ENCODE peak calls at places on chromosomes 16 and 17, in seven cellular contexts. I, G, Z, R, F, E and T are unnamed samples.

GRCh38 chr17:9177212-9177611 is 155.9 kb downstream of the NTN1 start:
- DNase-seq in I (no peak), G (no peak), Z (peak; percentile 68), R (no peak), F (no peak), E (no peak), T (no peak)

GRCh38 chr16:86041807-86042206 is 142.8 kb downstream of the IRF8 start:
- DNase-seq in I (no peak), G (no peak), Z (no peak), R (no peak), F (no peak), E (no peak), T (no peak)

GRCh38 chr16:78464833-78465232 is 365.4 kb downstream of the WWOX start:
- DNase-seq in I (no peak), G (no peak), Z (no peak), R (no peak), F (no peak), E (no peak), T (no peak)

GRCh38 chr17:37742762-37743611 is 1.9 kb downstream of the HNF1B start:
- DNase-seq in I (no peak), G (no peak), Z (no peak), R (no peak), F (peak; percentile 34), E (no peak), T (no peak)

GRCh38 chr17:36899250-36900129 is 37.8 kb upstream of the LHX1 start:
- DNase-seq in I (no peak), G (no peak), Z (no peak), R (no peak), F (no peak), E (no peak), T (no peak)

GRCh38 chr17:77145635-77146632 is 5.2 kb downstream of the SEC14L1 start:
- DNase-seq in I (no peak), G (peak; percentile 72), Z (peak; percentile 80), R (peak; percentile 92), F (peak; percentile 77), E (no peak), T (no peak)

GRCh38 chr17:62824290-62825135 is 16.4 kb upstream of the MARCHF10 start:
- DNase-seq in I (no peak), G (peak; percentile 97), Z (no peak), R (peak; percentile 99), F (no peak), E (no peak), T (no peak)

GRCh38 chr17:82978765-82979349 is 100.6 kb upstream of the METRNL start:
- DNase-seq in I (no peak), G (no peak), Z (no peak), R (no peak), F (no peak), E (no peak), T (peak; percentile 34)

GRCh38 chr16:1997591-1998359 is 8.0 kb downstream of the SYNGR3 start:
- DNase-seq in I (no peak), G (no peak), Z (peak; percentile 56), R (peak; percentile 84), F (no peak), E (no peak), T (no peak)

GRCh38 chr17:82775033-82775823 is 23.4 kb downstream of the TBCD start:
- DNase-seq in I (no peak), G (no peak), Z (peak; percentile 73), R (peak; percentile 38), F (peak; percentile 74), E (no peak), T (peak; percentile 47)

GRCh38 chr17:15947331-15947730 is 2.4 kb downstream of the ADORA2B start:
- DNase-seq in I (no peak), G (peak; percentile 43), Z (no peak), R (peak; percentile 21), F (no peak), E (no peak), T (no peak)

GRCh38 chr16:70395345-70395901 is 43.5 kb downstream of the ST3GAL2 start:
- DNase-seq in I (no peak), G (peak; percentile 52), Z (peak; percentile 70), R (peak; percentile 26), F (peak; percentile 81), E (no peak), T (no peak)

GRCh38 chr17:81489012-81489968 is 23.3 kb downstream of the ACTG1 start:
- DNase-seq in I (no peak), G (no peak), Z (no peak), R (no peak), F (no peak), E (no peak), T (no peak)

GRCh38 chr16:14180431-14181059 is 109.4 kb downstream of the MRTFB start:
- DNase-seq in I (no peak), G (no peak), Z (no peak), R (no peak), F (peak; percentile 46), E (no peak), T (no peak)

GRCh38 chr16:27972500-27972899 is 91.0 kb downstream of the GSG1L start:
- DNase-seq in I (peak; percentile 43), G (peak; percentile 9), Z (no peak), R (peak; percentile 19), F (peak; percentile 42), E (peak; percentile 20), T (peak; percentile 64)

GRCh38 chr17:2084129-2084765 is 29.3 kb downstream of the HIC1 start:
- DNase-seq in I (no peak), G (peak; percentile 66), Z (peak; percentile 82), R (peak; percentile 81), F (no peak), E (no peak), T (no peak)

GRCh38 chr16:64469906-64470702 is 651.8 kb downstream of the CDH11 start:
- DNase-seq in I (no peak), G (no peak), Z (no peak), R (no peak), F (peak; percentile 32), E (no peak), T (no peak)

GRCh38 chr17:69084911-69085310 is 24.2 kb upstream of the ABCA9 start:
- DNase-seq in I (no peak), G (no peak), Z (no peak), R (no peak), F (peak; percentile 27), E (no peak), T (peak; percentile 4)

GRCh38 chr17:16994626-16995025 is 22.7 kb upstream of the TNFRSF13B start:
- DNase-seq in I (no peak), G (no peak), Z (no peak), R (peak; percentile 81), F (no peak), E (no peak), T (no peak)

GRCh38 chr17:3157218-3157617 is 29.9 kb upstream of the OR1G1 start:
- DNase-seq in I (no peak), G (no peak), Z (no peak), R (no peak), F (no peak), E (no peak), T (no peak)

GRCh38 chr17:67520282-67520906 is 143.3 kb downstream of the PITPNC1 start:
- DNase-seq in I (no peak), G (peak; percentile 53), Z (no peak), R (peak; percentile 87), F (no peak), E (no peak), T (no peak)

GRCh38 chr17:2503627-2504026 is 8.1 kb downstream of the METTL16 start:
- DNase-seq in I (no peak), G (no peak), Z (no peak), R (no peak), F (no peak), E (no peak), T (no peak)

GRCh38 chr16:28623172-28623711 is 13.4 kb upstream of the SULT1A1 start:
- DNase-seq in I (peak; percentile 73), G (no peak), Z (peak; percentile 55), R (no peak), F (no peak), E (no peak), T (peak; percentile 63)

GRCh38 chr16:54253118-54253517 is 33.5 kb downstream of the IRX3 start:
- DNase-seq in I (no peak), G (no peak), Z (no peak), R (no peak), F (no peak), E (peak; percentile 43), T (no peak)

GRCh38 chr17:17042851-17043667 is 802 bp downstream of the MPRIP start:
- DNase-seq in I (no peak), G (peak; percentile 70), Z (no peak), R (peak; percentile 46), F (peak; percentile 28), E (no peak), T (no peak)

GRCh38 chr17:17494499-17495447 is 1.4 kb downstream of the RASD1 start:
- DNase-seq in I (no peak), G (no peak), Z (peak; percentile 75), R (peak; percentile 43), F (peak; percentile 66), E (peak; percentile 86), T (no peak)

GRCh38 chr17:81445642-81446500 is 50.6 kb downstream of the BAHCC1 start:
- DNase-seq in I (no peak), G (no peak), Z (no peak), R (no peak), F (no peak), E (no peak), T (no peak)

GRCh38 chr17:74453665-74454196 is 12.7 kb upstream of the CD300A start:
- DNase-seq in I (peak; percentile 69), G (no peak), Z (no peak), R (no peak), F (peak; percentile 93), E (no peak), T (no peak)

GRCh38 chr17:412211-413015 is 59.8 kb upstream of the RPH3AL start:
- DNase-seq in I (peak; percentile 76), G (peak; percentile 55), Z (peak; percentile 46), R (peak; percentile 65), F (peak; percentile 62), E (no peak), T (peak; percentile 81)

GRCh38 chr17:79572136-79572915 is 38.5 kb downstream of the RBFOX3 start:
- DNase-seq in I (no peak), G (no peak), Z (no peak), R (no peak), F (no peak), E (no peak), T (no peak)